ENCODE peak calls at places on chromosome 20, in four cellular contexts. E is endothelial cell of umbilical vein, Z is ovary, U is stomach. P is an unnamed sample.

GRCh38 chr20:57830515-57830895 is 120.7 kb upstream of the PMEPA1 start:
- DNase-seq in E (no peak), Z (no peak), U (no peak), P (no peak)

GRCh38 chr20:13953227-13953626 is 37.2 kb downstream of the SEL1L2 start:
- DNase-seq in E (no peak), Z (no peak), U (no peak), P (peak)

GRCh38 chr20:59176812-59177211 is 13.2 kb downstream of the ZNF831 start:
- DNase-seq in E (no peak), Z (no peak), U (no peak), P (no peak)

GRCh38 chr20:32213870-32214269 is 6.2 kb downstream of the POFUT1 start:
- DNase-seq in E (no peak), Z (no peak), U (no peak), P (no peak)

GRCh38 chr20:44959082-44959895 is 908 bp downstream of the TOMM34 start:
- DNase-seq in E (peak), Z (peak), U (no peak), P (peak)

GRCh38 chr20:45725134-45725533 is 3.0 kb downstream of the SPINT4 start:
- DNase-seq in E (no peak), Z (no peak), U (no peak), P (no peak)

GRCh38 chr20:38926934-38927616 is 858 bp downstream of the FAM83D start:
- DNase-seq in E (peak), Z (no peak), U (no peak), P (peak)

GRCh38 chr20:37643400-37643799 is 50.4 kb upstream of the CTNNBL1 start:
- DNase-seq in E (no peak), Z (no peak), U (no peak), P (no peak)

GRCh38 chr20:5626603-5627002 is 123.6 kb upstream of the SHLD1 start:
- DNase-seq in E (no peak), Z (no peak), U (no peak), P (no peak)

GRCh38 chr20:22924036-22924737 is 110.9 kb upstream of the SSTR4 start:
- DNase-seq in E (no peak), Z (peak), U (no peak), P (no peak)

GRCh38 chr20:21623781-21624094 is 81.7 kb upstream of the PAX1 start:
- DNase-seq in E (no peak), Z (no peak), U (no peak), P (no peak)

GRCh38 chr20:37327748-37328147 is 18.2 kb upstream of the SRC start:
- DNase-seq in E (no peak), Z (peak), U (peak), P (no peak)

GRCh38 chr20:57381596-57382503 is 9.3 kb upstream of the RBM38 start:
- DNase-seq in E (peak), Z (peak), U (peak), P (peak)

GRCh38 chr20:31514154-31515071 is at the start of gene HM13:
- DNase-seq in E (peak), Z (peak), U (peak), P (peak)

GRCh38 chr20:35952480-35953410 is 1.6 kb downstream of the SCAND1 start:
- DNase-seq in E (peak), Z (no peak), U (no peak), P (peak)
- TF ChIP-seq POLR2A in E (no peak), Z (no peak), U (no peak), P (no peak)

GRCh38 chr20:50369225-50370035 is 140.8 kb upstream of the PTPN1 start:
- DNase-seq in E (no peak), Z (no peak), U (peak), P (no peak)

GRCh38 chr20:50370036-50370566 is 140.1 kb upstream of the PTPN1 start:
- DNase-seq in E (no peak), Z (no peak), U (no peak), P (no peak)

GRCh38 chr20:50368386-50368785 is 141.8 kb upstream of the PTPN1 start:
- DNase-seq in E (no peak), Z (no peak), U (no peak), P (no peak)

GRCh38 chr20:50367739-50368375 is 142.3 kb upstream of the PTPN1 start:
- DNase-seq in E (no peak), Z (no peak), U (no peak), P (no peak)

GRCh38 chr20:50368813-50369224 is 141.4 kb upstream of the PTPN1 start:
- DNase-seq in E (no peak), Z (no peak), U (no peak), P (no peak)
- TF ChIP-seq POLR2A in E (no peak), Z (no peak), U (no peak), P (no peak)

DNA sequence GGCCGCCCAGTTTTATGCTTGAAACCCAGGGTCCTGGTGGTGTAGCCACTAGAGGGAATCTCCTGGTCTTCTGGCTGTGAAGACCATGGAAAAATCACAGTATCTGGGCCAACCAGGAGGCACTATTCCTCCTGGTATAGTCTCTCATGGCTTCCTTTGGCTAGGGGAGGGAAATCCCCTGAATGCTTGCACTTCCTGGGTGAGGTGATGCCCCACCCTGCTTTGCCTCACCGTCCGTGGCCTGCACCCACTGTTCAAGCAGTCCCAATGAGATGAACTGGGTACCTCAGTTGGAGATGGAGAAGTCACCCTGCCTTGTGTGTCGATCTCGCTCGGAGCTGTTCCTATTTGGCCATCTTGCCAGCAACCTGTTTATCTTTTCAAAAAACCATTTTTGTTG is 10.1 kb upstream of the ZNF337 start:
- DNase-seq in E (no peak), Z (no peak), U (no peak), P (no peak)
- TF ChIP-seq POLR2A in E (no peak), Z (no peak), U (no peak), P (no peak)

GRCh38 chr20:10673176-10673830 is 496 bp downstream of the JAG1 start:
- DNase-seq in E (peak), Z (peak), U (peak), P (peak)
- TF ChIP-seq POLR2A in E (no peak), Z (no peak), U (no peak), P (no peak)

DNA sequence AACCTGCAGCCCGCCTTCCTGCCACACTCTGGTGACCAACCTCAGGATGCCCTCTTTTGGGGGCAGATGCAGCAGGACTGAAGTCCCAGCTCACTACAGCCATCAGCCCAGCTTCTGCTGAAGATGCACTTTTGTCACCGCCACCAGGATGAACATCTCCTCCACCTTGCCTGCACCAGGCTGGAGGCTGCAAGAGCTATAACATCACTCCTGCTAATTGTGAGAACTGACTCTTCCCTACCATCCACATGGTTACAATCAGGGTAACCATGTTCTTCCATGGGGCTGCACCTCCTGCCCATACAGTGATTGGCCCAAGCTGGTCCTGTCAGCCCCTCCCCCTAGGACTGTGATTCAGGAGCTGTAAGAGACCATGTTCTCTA is 2.0 kb upstream of the ACTL10 start:
- DNase-seq in E (no peak), Z (no peak), U (no peak), P (no peak)
- TF ChIP-seq POLR2A in E (no peak), Z (no peak), U (no peak), P (no peak)

DNA sequence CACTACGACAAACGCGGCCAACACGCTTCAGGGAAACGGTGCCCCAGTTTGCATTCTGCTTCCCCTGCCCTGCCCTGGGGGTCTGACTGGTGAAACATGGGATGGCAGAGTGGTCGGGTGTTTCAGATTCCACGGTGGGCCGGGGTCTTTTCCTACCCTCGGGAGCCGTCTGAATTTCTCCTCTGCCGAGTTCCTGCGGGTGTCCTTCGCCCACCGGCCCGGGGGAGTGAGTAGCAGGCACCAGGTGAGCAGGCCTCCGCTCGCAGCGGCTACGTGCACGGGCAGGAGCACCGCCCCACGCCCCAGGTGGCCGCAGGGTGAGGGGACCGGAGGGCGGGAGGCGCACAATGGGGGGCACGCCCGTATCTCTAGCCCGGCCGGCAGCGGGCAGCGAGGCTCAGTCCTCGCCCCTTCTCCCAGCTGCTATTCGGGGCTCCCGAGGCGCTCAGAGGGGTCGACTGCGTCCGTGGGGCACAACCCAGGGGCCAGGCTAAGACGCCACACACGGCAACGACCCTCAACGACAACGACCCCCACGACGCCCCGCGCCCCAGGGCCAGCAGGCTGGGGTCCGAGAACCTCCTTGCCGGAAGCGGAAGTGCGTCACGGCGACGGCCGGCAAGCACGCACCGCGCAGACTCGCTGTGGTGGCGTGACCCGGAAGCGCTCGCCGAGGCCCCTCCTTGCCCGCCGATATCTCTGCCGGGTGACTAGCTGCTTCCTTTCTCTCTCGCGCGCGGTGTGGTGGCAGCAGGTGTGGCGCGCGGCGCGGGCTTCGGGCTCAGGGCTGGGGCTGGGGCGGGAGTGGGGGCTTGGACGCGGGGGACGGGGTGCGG is at the start of gene RPS21:
- DNase-seq in E (peak), Z (peak), U (peak), P (peak)
- TF ChIP-seq POLR2A in E (peak), Z (peak), U (peak), P (peak)

GRCh38 chr20:53609501-53610445 is 16.1 kb upstream of the ZNF217 start:
- DNase-seq in E (peak), Z (peak), U (peak), P (peak)
- TF ChIP-seq POLR2A in E (no peak), Z (no peak), U (no peak), P (peak)

DNA sequence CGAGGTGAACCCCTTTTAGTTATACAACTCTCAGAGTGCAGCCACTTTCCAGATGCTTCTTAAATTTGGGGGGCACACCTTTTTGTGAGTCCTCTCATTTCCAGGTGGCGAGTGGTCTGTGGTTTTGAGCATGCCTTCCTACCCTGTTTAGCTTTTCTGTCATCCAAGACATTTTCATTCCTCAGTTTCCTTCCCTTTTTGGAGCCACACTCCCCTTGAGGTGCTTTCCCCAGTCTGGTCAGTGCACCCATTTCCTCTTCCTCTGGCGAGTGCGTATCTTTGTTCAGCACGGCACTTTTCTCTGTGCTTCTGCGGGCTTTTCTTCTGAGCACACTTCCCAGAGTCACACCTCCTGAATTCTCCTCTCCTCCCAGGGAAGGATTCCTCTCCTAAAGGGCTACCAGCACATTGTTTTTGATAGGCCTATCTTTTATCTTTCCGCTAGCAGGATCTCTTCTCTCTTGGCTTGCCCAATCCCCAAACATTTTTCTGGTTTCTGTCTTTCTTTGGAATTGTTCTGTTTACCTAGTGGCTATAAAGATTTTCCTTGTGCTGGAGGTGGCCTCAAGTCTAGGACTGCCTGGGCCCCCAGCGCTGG is 1.4 kb downstream of the PHF20 start:
- DNase-seq in E (peak), Z (peak), U (peak), P (peak)
- TF ChIP-seq POLR2A in E (no peak), Z (no peak), U (no peak), P (no peak)

DNA sequence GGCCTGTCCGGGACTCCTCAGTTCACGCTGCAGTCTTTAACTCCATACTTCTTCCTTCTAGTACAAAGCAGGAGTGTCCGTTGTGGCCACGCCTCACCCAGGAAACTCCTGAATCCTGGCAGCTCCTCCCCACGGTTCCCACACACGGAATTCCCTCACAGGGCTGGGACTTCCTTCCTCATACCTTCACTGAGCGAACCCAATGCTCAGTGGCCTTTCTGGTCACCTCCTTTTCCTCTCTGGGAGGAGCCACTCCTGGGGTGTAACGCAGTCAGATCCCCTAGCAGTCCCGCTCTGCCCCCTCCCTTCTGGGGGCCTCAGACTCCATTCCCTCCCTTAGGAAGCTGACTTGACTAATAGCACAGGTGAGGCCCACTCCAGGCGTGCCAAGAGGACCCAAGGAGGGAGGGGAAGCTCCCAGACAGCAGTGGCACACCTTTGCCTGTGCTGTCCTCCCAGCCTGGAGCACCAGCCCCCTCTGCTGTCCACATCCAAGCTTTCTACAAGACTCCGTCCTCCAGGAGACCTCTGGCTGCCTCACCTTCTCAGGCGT is at the start of gene SLC52A3:
- DNase-seq in E (no peak), Z (no peak), U (peak), P (peak)
- TF ChIP-seq POLR2A in E (no peak), Z (no peak), U (no peak), P (no peak)